ENCODE peak calls at places on chromosomes 16 and 17, in six cellular contexts. K, C, F, V, A and O are unnamed samples.

GRCh38 chr17:22507823-22508222 is 815.5 kb downstream of the KCNJ18 start:
- DNase-seq in F (peak; percentile 1), A (no peak), C (no peak), V (no peak), K (no peak), O (no peak)

GRCh38 chr16:86935323-86935669 is 356.9 kb downstream of the FOXL1 start:
- DNase-seq in F (no peak), A (no peak), V (no peak), C (no peak), K (no peak), O (peak; percentile 64)

GRCh38 chr16:58459344-58460218 is 40.4 kb upstream of the NDRG4 start:
- DNase-seq in A (no peak), F (peak; percentile 87), C (peak; percentile 50), V (no peak), K (peak; percentile 94), O (no peak)

GRCh38 chr17:77127735-77128361 is 12.9 kb upstream of the SEC14L1 start:
- DNase-seq in K (peak; percentile 56), A (no peak), C (peak; percentile 79), V (no peak), F (peak; percentile 71), O (no peak)

GRCh38 chr16:11835891-11836652 is 15.3 kb downstream of the RSL1D1 start:
- DNase-seq in A (peak; percentile 41), C (no peak), F (peak; percentile 69), K (no peak), V (no peak), O (peak; percentile 34)

GRCh38 chr16:80804061-80804450 is 342 bp downstream of the CDYL2 start:
- DNase-seq in F (peak; percentile 66), C (peak; percentile 66), K (peak; percentile 53), A (peak; percentile 50), V (peak; percentile 72), O (peak; percentile 87)

GRCh38 chr16:1778200-1779179 is 3.9 kb downstream of the SPSB3 start:
- DNase-seq in K (no peak), A (no peak), C (peak; percentile 19), V (peak; percentile 18), F (no peak), O (no peak)

GRCh38 chr16:12403746-12404658 is 399.7 kb downstream of the CPPED1 start:
- DNase-seq in C (no peak), K (no peak), F (no peak), V (no peak), A (peak; percentile 35), O (no peak)

GRCh38 chr17:72425796-72426173 is 305.0 kb downstream of the SOX9 start:
- DNase-seq in V (no peak), K (no peak), F (no peak), C (no peak), A (no peak), O (no peak)

GRCh38 chr17:8188408-8188839 is 1.6 kb downstream of the BORCS6 start:
- DNase-seq in F (no peak), V (no peak), K (peak; percentile 25), C (no peak), A (no peak), O (no peak)

GRCh38 chr17:58556833-58557250 is 42.4 kb upstream of the MTMR4 start:
- DNase-seq in F (no peak), C (no peak), V (no peak), A (no peak), K (no peak), O (no peak)

GRCh38 chr16:88780100-88781062 is 4.6 kb downstream of the PIEZO1 start:
- DNase-seq in C (no peak), K (no peak), F (no peak), A (no peak), V (peak; percentile 16), O (no peak)